ENCODE peak calls at places on chromosomes 11 and 22, in four cellular contexts. P is MCF 10A, A is bronchial epithelial cell, B is astrocyte. J is an unnamed sample.

GRCh38 chr11:16191852-16192240 is 164.5 kb downstream of the SOX6 start:
- DNase-seq in A (no peak), B (no peak), P (no peak), J (no peak)

GRCh38 chr11:43942651-43943356 is 367 bp downstream of the C11orf96 start:
- DNase-seq in P (no peak), A (no peak), B (peak), J (no peak)

GRCh38 chr11:111427471-111427912 is 48.4 kb upstream of the POU2AF1 start:
- DNase-seq in P (peak), A (peak), B (no peak), J (no peak)

GRCh38 chr22:34395370-34395769 is 475.1 kb upstream of the LARGE1 start:
- DNase-seq in B (no peak), A (no peak), P (no peak), J (no peak)

GRCh38 chr11:124644426-124645280 is 22.0 kb downstream of the TBRG1 start:
- DNase-seq in A (peak), B (peak), P (peak), J (peak)

GRCh38 chr11:107808526-107808925 is 50.1 kb downstream of the SLC35F2 start:
- DNase-seq in P (no peak), B (no peak), A (no peak), J (no peak)

GRCh38 chr11:35427158-35427557 is 7.8 kb upstream of the SLC1A2 start:
- DNase-seq in A (no peak), B (peak), P (peak), J (no peak)

GRCh38 chr11:100619484-100619883 is 67.6 kb upstream of the ARHGAP42 start:
- DNase-seq in A (peak), B (peak), P (no peak), J (no peak)

GRCh38 chr11:113796663-113797259 is 17.2 kb downstream of the CLDN25 start:
- DNase-seq in P (peak), B (peak), A (peak), J (peak)

GRCh38 chr11:111185259-111185658 is 60.3 kb upstream of the POU2AF2 start:
- DNase-seq in A (no peak), P (no peak), B (no peak), J (no peak)

DNA sequence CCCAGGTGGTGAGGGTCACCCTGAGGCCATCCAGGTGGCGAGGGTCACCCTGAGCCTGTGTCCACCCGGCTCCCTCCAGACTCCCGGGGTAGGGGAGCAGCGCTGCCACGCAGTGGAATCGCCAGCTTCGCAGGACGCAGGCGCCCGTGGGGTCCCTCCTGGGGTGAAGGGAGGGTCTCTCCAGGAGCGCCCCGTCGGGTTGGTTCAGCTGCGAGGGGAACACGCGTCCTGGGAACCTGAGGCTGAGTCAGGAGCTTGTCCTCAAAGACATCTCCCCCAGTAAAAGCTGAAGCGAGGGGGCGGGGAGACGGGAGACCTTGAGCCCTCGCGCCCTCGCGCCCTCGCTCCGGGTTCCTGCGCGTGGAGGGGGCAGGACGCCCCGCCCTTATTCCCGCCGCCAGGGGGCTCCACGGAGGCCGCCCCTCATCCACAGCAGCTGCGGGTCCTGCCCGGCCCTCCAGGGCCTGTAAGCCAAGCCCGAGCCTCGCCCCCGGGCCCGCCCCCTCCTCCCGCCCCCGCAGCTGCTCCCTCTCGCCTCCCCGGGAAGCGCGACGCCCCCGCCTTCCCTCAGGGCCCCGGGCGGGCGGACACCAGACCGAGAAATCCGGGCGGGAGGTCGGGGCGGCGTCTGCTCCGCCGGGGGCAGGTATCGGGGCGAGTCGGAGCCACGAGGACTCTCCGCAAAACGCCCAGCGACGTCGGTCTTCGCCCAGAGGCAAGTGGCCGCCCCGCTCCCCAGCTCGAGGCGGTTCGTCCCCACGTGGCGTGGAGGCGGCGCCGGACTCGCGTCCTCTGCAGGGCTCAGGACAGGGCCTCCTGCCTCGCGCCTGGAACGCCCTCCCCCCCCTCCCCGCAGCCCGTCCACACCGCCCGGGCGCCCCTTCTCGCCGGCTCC is 22.8 kb downstream of the PIM3 start:
- DNase-seq in P (no peak), A (no peak), B (no peak), J (no peak)
- TF ChIP-seq CTCF in P (no peak), A (peak), B (no peak), J (peak)

GRCh38 chr11:66494935-66495334 is 14.7 kb downstream of the DPP3 start:
- DNase-seq in B (no peak), A (no peak), P (no peak), J (no peak)
- TF ChIP-seq CTCF in B (no peak), A (no peak), P (no peak), J (no peak)

DNA sequence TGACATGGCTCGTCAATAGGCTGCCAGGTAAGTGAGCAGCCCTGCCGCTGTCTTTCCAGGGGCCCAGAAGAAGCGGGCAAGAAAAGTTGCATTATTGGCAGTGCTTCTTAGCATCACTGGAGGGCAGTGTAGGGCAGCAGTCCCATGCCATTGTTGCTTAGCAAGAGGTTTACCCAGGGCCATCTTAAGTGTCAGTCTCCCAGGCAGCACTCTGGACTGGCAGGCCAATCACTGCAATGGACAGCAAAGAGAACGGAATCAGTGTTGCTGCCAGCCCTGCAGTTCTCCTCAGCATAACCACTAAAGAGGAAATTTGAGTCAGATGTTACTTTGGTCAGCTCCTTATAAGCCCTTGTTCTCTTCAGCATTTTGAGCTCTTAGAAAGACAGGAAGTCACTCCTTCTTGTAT is 13.4 kb upstream of the GRK2 start:
- DNase-seq in B (peak), P (peak), A (peak), J (no peak)
- TF ChIP-seq CTCF in B (peak), P (peak), A (peak), J (peak)

GRCh38 chr22:26608129-26608528 is 9.7 kb downstream of the CRYBB1 start:
- DNase-seq in P (no peak), B (peak), A (no peak), J (no peak)
- TF ChIP-seq CTCF in P (no peak), B (no peak), A (no peak), J (no peak)

DNA sequence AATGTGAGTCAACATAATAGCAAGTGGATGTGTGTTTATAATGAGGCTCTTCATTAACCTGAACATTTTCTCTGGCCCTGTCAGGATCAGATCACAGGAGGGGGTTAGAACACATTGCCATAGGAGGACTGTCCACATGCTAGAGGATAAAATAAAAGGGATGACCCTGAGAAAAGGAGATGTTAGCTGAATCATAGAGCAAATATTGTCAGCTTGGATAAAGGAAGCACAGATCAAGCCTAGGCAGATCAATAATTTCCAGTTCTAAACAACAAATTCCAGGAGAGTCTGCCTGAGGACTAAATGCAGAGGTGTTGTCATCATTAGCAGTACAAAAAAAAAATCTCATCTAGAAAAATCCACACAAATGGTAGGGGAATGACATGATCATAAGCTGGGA is 337.9 kb downstream of the LRRC4C start:
- DNase-seq in P (no peak), B (no peak), A (peak), J (no peak)
- TF ChIP-seq CTCF in P (no peak), B (no peak), A (no peak), J (no peak)

DNA sequence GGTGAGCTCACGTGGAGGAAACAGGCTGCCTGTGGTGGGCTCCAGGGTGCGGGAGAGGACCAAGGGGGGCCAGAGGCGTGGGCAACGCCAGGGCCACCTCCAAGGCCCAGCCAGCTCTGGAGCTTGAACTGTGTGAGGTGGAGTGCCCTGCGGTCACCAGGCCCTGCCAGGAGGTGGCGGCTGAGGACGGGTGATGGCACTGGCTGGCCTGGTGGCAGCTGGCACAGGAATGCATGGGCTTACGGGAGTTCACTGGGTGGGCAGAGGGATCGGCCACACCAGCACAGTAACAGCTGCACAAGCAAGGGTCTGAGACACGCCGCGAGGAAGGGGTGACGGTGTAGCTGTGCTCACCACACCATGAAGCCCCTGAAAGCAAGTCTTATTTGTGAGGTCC is 15.8 kb downstream of the TOLLIP start:
- DNase-seq in B (no peak), P (no peak), A (no peak), J (no peak)
- TF ChIP-seq CTCF in B (no peak), P (peak), A (peak), J (peak)

GRCh38 chr11:67239795-67240574 is 26.3 kb upstream of the GRK2 start:
- DNase-seq in P (peak), B (peak), A (peak), J (peak)
- TF ChIP-seq CTCF in P (no peak), B (no peak), A (peak), J (no peak)

GRCh38 chr11:19800714-19801519 is 88.3 kb downstream of the NAV2 start:
- DNase-seq in A (peak), P (peak), B (no peak), J (no peak)
- TF ChIP-seq CTCF in A (no peak), P (no peak), B (no peak), J (peak)

GRCh38 chr11:13276852-13277718 is 505 bp upstream of the BMAL1 start:
- DNase-seq in B (peak), A (peak), P (peak), J (peak)

GRCh38 chr11:13279487-13279834 is 1.9 kb downstream of the BMAL1 start:
- DNase-seq in B (no peak), A (no peak), P (no peak), J (no peak)

GRCh38 chr11:13278620-13279486 is 1.3 kb downstream of the BMAL1 start:
- DNase-seq in B (no peak), P (peak), A (no peak), J (no peak)

GRCh38 chr11:13276454-13276851 is 1.1 kb upstream of the BMAL1 start:
- DNase-seq in A (no peak), B (no peak), P (no peak), J (no peak)

DNA sequence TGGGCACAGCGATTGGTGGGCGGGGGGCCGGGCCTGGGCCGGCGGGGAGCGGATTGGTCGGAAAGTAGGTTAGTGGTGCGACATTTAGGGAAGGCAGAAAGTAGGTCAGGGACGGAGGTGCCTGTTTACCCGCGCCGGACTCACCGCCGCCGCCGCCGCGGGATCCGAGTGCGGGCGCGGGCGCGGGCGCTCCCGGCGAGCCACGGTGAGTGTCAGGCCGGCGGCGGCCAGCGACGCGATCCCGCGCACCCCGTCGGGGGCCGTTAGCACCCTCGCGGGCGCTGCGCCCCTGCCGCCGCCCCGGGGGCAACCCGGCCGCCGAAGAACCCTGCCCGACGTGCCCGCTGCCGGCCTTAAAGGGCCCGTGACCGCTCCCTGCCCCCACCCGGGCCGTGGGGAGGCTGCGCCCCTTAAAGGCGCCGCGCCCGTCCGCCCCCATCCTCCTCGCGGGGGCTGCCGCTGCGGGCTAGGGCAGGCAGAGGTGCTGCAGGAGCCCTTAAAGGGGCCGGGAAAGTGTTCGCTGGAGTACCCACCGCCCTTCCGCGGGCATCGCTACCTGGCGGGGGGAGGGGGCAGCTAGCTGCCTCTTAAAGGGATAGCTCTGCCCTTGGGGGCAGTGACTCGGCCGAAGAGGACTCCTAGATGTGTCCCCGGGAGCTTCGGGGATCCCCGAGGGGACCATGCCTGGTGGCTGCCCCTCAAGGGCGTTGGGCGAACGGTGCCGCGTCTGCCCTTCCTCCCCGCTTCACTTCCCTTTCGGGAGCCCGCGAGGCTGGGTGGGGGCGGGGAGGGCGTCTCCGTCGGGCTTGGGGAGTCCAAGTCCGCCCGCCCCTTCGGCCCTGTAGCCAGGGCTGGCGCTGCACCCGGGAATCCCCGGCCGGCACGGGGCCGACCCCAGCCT is at the start of gene BMAL1:
- DNase-seq in A (no peak), P (peak), B (no peak), J (peak)
- TF ChIP-seq CTCF in A (no peak), P (no peak), B (no peak), J (no peak)

GRCh38 chr11:121927359-121927758 is 188.7 kb downstream of the BLID start:
- DNase-seq in A (no peak), B (no peak), P (no peak), J (no peak)
- TF ChIP-seq CTCF in A (no peak), B (no peak), P (no peak), J (no peak)

J was measured in neural crest cell.